ENCODE peak calls at places on chromosomes 4 and X, in eight cellular contexts. One of them, this sample, is unnamed.

GRCh38 chr4:100510551-100510950 is 7.3 kb downstream of the EMCN start:
- DNase-seq in ureter: no peak
- DNase-seq in omental fat pad: no peak
- DNase-seq in stimulated activated CD4-positive, alpha-beta T cell treated with anti-CD3 and anti-CD28 coated beads, Interleukin-1b, Interleukin-23, amount 100 ng/mL, for 24 hours: no peak
- DNase-seq in sigmoid colon: no peak
- DNase-seq in activated CD4-positive, alpha-beta T cell treated with anti-CD3 and anti-CD28 coated beads for 24 hours: no peak
- DNase-seq in epithelial cell of esophagus: no peak
- DNase-seq in stomach: no peak
- DNase-seq in this sample: no peak

GRCh38 chr4:70670332-70671014 is 4.2 kb upstream of the JCHAIN start:
- DNase-seq in ureter: no peak
- DNase-seq in omental fat pad: no peak
- DNase-seq in stimulated activated CD4-positive, alpha-beta T cell treated with anti-CD3 and anti-CD28 coated beads, Interleukin-1b, Interleukin-23, amount 100 ng/mL, for 24 hours: no peak
- DNase-seq in sigmoid colon: no peak
- DNase-seq in activated CD4-positive, alpha-beta T cell treated with anti-CD3 and anti-CD28 coated beads for 24 hours: no peak
- DNase-seq in epithelial cell of esophagus: peak
- DNase-seq in stomach: no peak
- DNase-seq in this sample: no peak

GRCh38 chrX:17547658-17548057 is 172.7 kb downstream of the NHS start:
- DNase-seq in ureter: peak
- DNase-seq in omental fat pad: no peak
- DNase-seq in stimulated activated CD4-positive, alpha-beta T cell treated with anti-CD3 and anti-CD28 coated beads, Interleukin-1b, Interleukin-23, amount 100 ng/mL, for 24 hours: no peak
- DNase-seq in sigmoid colon: peak
- DNase-seq in activated CD4-positive, alpha-beta T cell treated with anti-CD3 and anti-CD28 coated beads for 24 hours: no peak
- DNase-seq in epithelial cell of esophagus: peak
- DNase-seq in stomach: peak
- DNase-seq in this sample: peak

GRCh38 chr4:23516719-23517118 is 373.1 kb downstream of the PPARGC1A start:
- DNase-seq in ureter: no peak
- DNase-seq in omental fat pad: no peak
- DNase-seq in stimulated activated CD4-positive, alpha-beta T cell treated with anti-CD3 and anti-CD28 coated beads, Interleukin-1b, Interleukin-23, amount 100 ng/mL, for 24 hours: no peak
- DNase-seq in sigmoid colon: no peak
- DNase-seq in activated CD4-positive, alpha-beta T cell treated with anti-CD3 and anti-CD28 coated beads for 24 hours: no peak
- DNase-seq in epithelial cell of esophagus: no peak
- DNase-seq in stomach: no peak
- DNase-seq in this sample: no peak

GRCh38 chr4:118865091-118865708 is 23.5 kb upstream of the SYNPO2 start:
- DNase-seq in ureter: peak
- DNase-seq in omental fat pad: no peak
- DNase-seq in stimulated activated CD4-positive, alpha-beta T cell treated with anti-CD3 and anti-CD28 coated beads, Interleukin-1b, Interleukin-23, amount 100 ng/mL, for 24 hours: no peak
- DNase-seq in sigmoid colon: no peak
- DNase-seq in activated CD4-positive, alpha-beta T cell treated with anti-CD3 and anti-CD28 coated beads for 24 hours: no peak
- DNase-seq in epithelial cell of esophagus: peak
- DNase-seq in stomach: peak
- DNase-seq in this sample: no peak

GRCh38 chr4:13611283-13611842 is 16.2 kb downstream of the BOD1L1 start:
- DNase-seq in ureter: no peak
- DNase-seq in omental fat pad: no peak
- DNase-seq in stimulated activated CD4-positive, alpha-beta T cell treated with anti-CD3 and anti-CD28 coated beads, Interleukin-1b, Interleukin-23, amount 100 ng/mL, for 24 hours: no peak
- DNase-seq in sigmoid colon: no peak
- DNase-seq in activated CD4-positive, alpha-beta T cell treated with anti-CD3 and anti-CD28 coated beads for 24 hours: no peak
- DNase-seq in epithelial cell of esophagus: peak
- DNase-seq in stomach: no peak
- DNase-seq in this sample: no peak

GRCh38 chr4:128600996-128601857 is 208.3 kb upstream of the JADE1 start:
- DNase-seq in ureter: peak
- DNase-seq in omental fat pad: peak
- DNase-seq in stimulated activated CD4-positive, alpha-beta T cell treated with anti-CD3 and anti-CD28 coated beads, Interleukin-1b, Interleukin-23, amount 100 ng/mL, for 24 hours: no peak
- DNase-seq in sigmoid colon: peak
- DNase-seq in activated CD4-positive, alpha-beta T cell treated with anti-CD3 and anti-CD28 coated beads for 24 hours: no peak
- DNase-seq in epithelial cell of esophagus: peak
- DNase-seq in stomach: peak
- DNase-seq in this sample: peak

GRCh38 chrX:100677616-100678181 is 33.7 kb downstream of the SRPX2 start:
- DNase-seq in ureter: no peak
- DNase-seq in omental fat pad: no peak
- DNase-seq in stimulated activated CD4-positive, alpha-beta T cell treated with anti-CD3 and anti-CD28 coated beads, Interleukin-1b, Interleukin-23, amount 100 ng/mL, for 24 hours: no peak
- DNase-seq in sigmoid colon: no peak
- DNase-seq in activated CD4-positive, alpha-beta T cell treated with anti-CD3 and anti-CD28 coated beads for 24 hours: no peak
- DNase-seq in epithelial cell of esophagus: peak
- DNase-seq in stomach: no peak
- DNase-seq in this sample: no peak

GRCh38 chr4:34644716-34645115 is 1599.6 kb downstream of the ARAP2 start:
- DNase-seq in ureter: no peak
- DNase-seq in omental fat pad: no peak
- DNase-seq in stimulated activated CD4-positive, alpha-beta T cell treated with anti-CD3 and anti-CD28 coated beads, Interleukin-1b, Interleukin-23, amount 100 ng/mL, for 24 hours: no peak
- DNase-seq in sigmoid colon: no peak
- DNase-seq in activated CD4-positive, alpha-beta T cell treated with anti-CD3 and anti-CD28 coated beads for 24 hours: no peak
- DNase-seq in epithelial cell of esophagus: no peak
- DNase-seq in stomach: no peak
- DNase-seq in this sample: no peak

GRCh38 chr4:174604198-174604597 is 81.9 kb upstream of the HPGD start:
- DNase-seq in ureter: no peak
- DNase-seq in omental fat pad: no peak
- DNase-seq in stimulated activated CD4-positive, alpha-beta T cell treated with anti-CD3 and anti-CD28 coated beads, Interleukin-1b, Interleukin-23, amount 100 ng/mL, for 24 hours: no peak
- DNase-seq in sigmoid colon: no peak
- DNase-seq in activated CD4-positive, alpha-beta T cell treated with anti-CD3 and anti-CD28 coated beads for 24 hours: no peak
- DNase-seq in epithelial cell of esophagus: peak
- DNase-seq in stomach: no peak
- DNase-seq in this sample: peak

This sample was measured in HS-5.